ENCODE peak calls at places on chromosomes 2 and 18, in seven cellular contexts. L is stimulated activated effector memory CD8-positive, alpha-beta T cell treated with anti-CD3 and anti-CD28 coated beads, Interleukin-12 subunit alpha, Interleukin-12 subunit beta, amount 100 ng/mL, for 72 hours; A is fibroblast of mammary gland; G is epithelial cell of esophagus; J is mesothelial cell of epicardium; R is HEK293T; H is retina. K is an unnamed sample.

GRCh38 chr2:197058777-197059176 is 132.3 kb upstream of the PGAP1 start:
- DNase-seq in L (no peak), A (no peak), G (no peak), J (no peak), R (no peak), H (no peak), K (no peak)

GRCh38 chr18:3305354-3305762 is 43.4 kb downstream of the MYL12B start:
- DNase-seq in L (peak), A (peak), G (peak), J (no peak), R (no peak), H (no peak), K (no peak)

GRCh38 chr2:237757616-237758015 is 41.0 kb upstream of the RBM44 start:
- DNase-seq in L (no peak), A (no peak), G (no peak), J (no peak), R (no peak), H (no peak), K (no peak)

GRCh38 chr2:64404002-64404731 is 49.8 kb upstream of the LGALSL start:
- DNase-seq in L (no peak), A (peak), G (no peak), J (peak), R (no peak), H (peak), K (no peak)

GRCh38 chr2:170394988-170395387 is 217.0 kb downstream of the MYO3B start:
- DNase-seq in L (no peak), A (no peak), G (no peak), J (no peak), R (no peak), H (no peak), K (no peak)

GRCh38 chr18:42929857-42930256 is 185.6 kb downstream of the RIT2 start:
- DNase-seq in L (no peak), A (peak), G (peak), J (no peak), R (no peak), H (no peak), K (peak)

GRCh38 chr18:6482198-6482977 is 67.7 kb upstream of the L3MBTL4 start:
- DNase-seq in L (no peak), A (peak), G (peak), J (peak), R (peak), H (peak), K (peak)

GRCh38 chr18:72830109-72830508 is 37.7 kb downstream of the NETO1 start:
- DNase-seq in L (no peak), A (no peak), G (peak), J (no peak), R (no peak), H (peak), K (no peak)

GRCh38 chr2:184543832-184544231 is 54.5 kb upstream of the ZNF804A start:
- DNase-seq in L (no peak), A (no peak), G (no peak), J (no peak), R (no peak), H (no peak), K (no peak)

GRCh38 chr2:241179894-241180293 is 8.6 kb upstream of the ANO7 start:
- DNase-seq in L (peak), A (peak), G (no peak), J (no peak), R (no peak), H (no peak), K (no peak)

GRCh38 chr2:128746356-128746755 is 427.7 kb upstream of the HS6ST1 start:
- DNase-seq in L (no peak), A (peak), G (peak), J (peak), R (no peak), H (peak), K (no peak)

GRCh38 chr2:101942846-101943245 is 48.9 kb upstream of the IL1R2 start:
- DNase-seq in L (peak), A (peak), G (no peak), J (no peak), R (no peak), H (no peak), K (no peak)

GRCh38 chr2:223500690-223501089 is 101.5 kb downstream of the SCG2 start:
- DNase-seq in L (no peak), A (no peak), G (no peak), J (no peak), R (no peak), H (no peak), K (no peak)

GRCh38 chr2:158378926-158379325 is 77.6 kb downstream of the CCDC148 start:
- DNase-seq in L (no peak), A (peak), G (no peak), J (no peak), R (no peak), H (no peak), K (no peak)

GRCh38 chr18:38076346-38077053 is 510.9 kb upstream of the CELF4 start:
- DNase-seq in L (no peak), A (no peak), G (no peak), J (no peak), R (no peak), H (no peak), K (no peak)

GRCh38 chr18:48993586-48993985 is 42.8 kb upstream of the SMAD7 start:
- DNase-seq in L (no peak), A (peak), G (peak), J (no peak), R (no peak), H (no peak), K (no peak)

GRCh38 chr2:190466819-190467444 is 58.8 kb downstream of the MFSD6 start:
- DNase-seq in L (no peak), A (peak), G (no peak), J (no peak), R (peak), H (no peak), K (peak)

GRCh38 chr2:219277703-219278654 is 1.2 kb upstream of the DNAJB2 start:
- DNase-seq in L (peak), A (peak), G (peak), J (peak), R (peak), H (peak), K (peak)

GRCh38 chr2:95320986-95321767 is 24.0 kb downstream of the KCNIP3 start:
- DNase-seq in L (no peak), A (peak), G (no peak), J (no peak), R (no peak), H (no peak), K (no peak)

GRCh38 chr2:39306626-39307025 is 62.9 kb upstream of the CDKL4 start:
- DNase-seq in L (no peak), A (no peak), G (no peak), J (no peak), R (no peak), H (no peak), K (no peak)

GRCh38 chr18:27583021-27583420 is 397.9 kb upstream of the CHST9 start:
- DNase-seq in L (no peak), A (no peak), G (peak), J (no peak), R (no peak), H (no peak), K (no peak)

GRCh38 chr2:36965751-36966369 is 476 bp downstream of the STRN start:
- DNase-seq in L (peak), A (peak), G (peak), J (peak), R (peak), H (peak), K (no peak)

GRCh38 chr2:30026091-30027055 is 105.0 kb upstream of the ALK start:
- DNase-seq in L (peak), A (peak), G (peak), J (peak), R (peak), H (peak), K (no peak)

GRCh38 chr18:78160961-78161656 is 818.5 kb upstream of the SALL3 start:
- DNase-seq in L (no peak), A (peak), G (peak), J (no peak), R (no peak), H (no peak), K (no peak)

GRCh38 chr2:116719841-116720240 is 1094.7 kb upstream of the DDX18 start:
- DNase-seq in L (no peak), A (peak), G (peak), J (no peak), R (no peak), H (no peak), K (peak)

GRCh38 chr2:11980809-11981208 is 234.4 kb downstream of the LPIN1 start:
- DNase-seq in L (no peak), A (no peak), G (no peak), J (no peak), R (no peak), H (no peak), K (no peak)

GRCh38 chr2:239651859-239652258 is 251.0 kb upstream of the HDAC4 start:
- DNase-seq in L (no peak), A (no peak), G (no peak), J (no peak), R (no peak), H (no peak), K (no peak)

GRCh38 chr2:17822452-17823117 is 6.3 kb downstream of the MSGN1 start:
- DNase-seq in L (no peak), A (no peak), G (no peak), J (no peak), R (no peak), H (peak), K (no peak)

GRCh38 chr2:187775651-187776050 is 221.4 kb upstream of the TFPI start:
- DNase-seq in L (no peak), A (no peak), G (peak), J (no peak), R (no peak), H (no peak), K (no peak)

GRCh38 chr2:98444436-98445166 is at the start of gene INPP4A:
- DNase-seq in L (peak), A (peak), G (peak), J (peak), R (peak), H (peak), K (peak)

GRCh38 chr18:35343936-35344735 is at the start of gene ZNF24:
- DNase-seq in L (peak), A (peak), G (peak), J (peak), R (peak), H (peak), K (peak)

GRCh38 chr18:8375269-8375668 is 234.0 kb upstream of the RAB12 start:
- DNase-seq in L (no peak), A (no peak), G (peak), J (no peak), R (no peak), H (no peak), K (no peak)

GRCh38 chr2:217075225-217075802 is 215.4 kb upstream of the TNP1 start:
- DNase-seq in L (no peak), A (peak), G (peak), J (no peak), R (no peak), H (no peak), K (no peak)

GRCh38 chr2:197184959-197185586 is 125.5 kb downstream of the ANKRD44 start:
- DNase-seq in L (no peak), A (peak), G (peak), J (no peak), R (no peak), H (no peak), K (no peak)

GRCh38 chr2:238382381-238382781 is 44.3 kb upstream of the ASB1 start:
- DNase-seq in L (no peak), A (peak), G (no peak), J (no peak), R (no peak), H (no peak), K (no peak)

GRCh38 chr2:134745023-134745422 is 26.2 kb upstream of the TMEM163 start:
- DNase-seq in L (no peak), A (no peak), G (no peak), J (no peak), R (no peak), H (no peak), K (no peak)